ENCODE peak calls at places on chromosome 17, in seven cellular contexts. O is stimulated activated naive CD4-positive, alpha-beta T cell; N is EL; T is Ammon's horn; M is LoVo; D is activated CD4-positive, CD25-positive, alpha-beta regulatory T cell; P is NCI-H1092. Y is an unnamed sample.

GRCh38 chr17:2847601-2848255 is 51.5 kb downstream of the RAP1GAP2 start:
- DNase-seq in O (no peak), N (no peak), T (no peak), M (no peak), D (no peak), P (no peak), Y (no peak)

GRCh38 chr17:45700171-45701090 is 83.7 kb upstream of the CRHR1 start:
- DNase-seq in O (no peak), N (no peak), T (no peak), M (no peak), D (no peak), P (no peak), Y (no peak)

GRCh38 chr17:48307222-48307621 is 122.8 kb downstream of the SKAP1 start:
- DNase-seq in O (no peak), N (no peak), T (no peak), M (no peak), D (no peak), P (no peak), Y (no peak)

GRCh38 chr17:17950806-17951205 is 21.4 kb downstream of the TOM1L2 start:
- DNase-seq in O (no peak), N (no peak), T (no peak), M (no peak), D (no peak), P (no peak), Y (no peak)

GRCh38 chr17:80104321-80104955 is 3.1 kb downstream of the GAA start:
- DNase-seq in O (no peak), N (no peak), T (no peak), M (no peak), D (no peak), P (peak; percentile 70), Y (no peak)

GRCh38 chr17:3535253-3535995 is 22.2 kb downstream of the TRPV3 start:
- DNase-seq in O (peak; percentile 39), N (peak; percentile 83), T (peak; percentile 90), M (no peak), D (peak; percentile 27), P (peak; percentile 3), Y (peak; percentile 80)

GRCh38 chr17:11954961-11955360 is 42.3 kb downstream of the ZNF18 start:
- DNase-seq in O (no peak), N (no peak), T (no peak), M (no peak), D (no peak), P (no peak), Y (no peak)

GRCh38 chr17:73424571-73424970 is 112.8 kb upstream of the CDC42EP4 start:
- DNase-seq in O (no peak), N (no peak), T (no peak), M (no peak), D (no peak), P (no peak), Y (no peak)

GRCh38 chr17:30897311-30897710 is 8.7 kb downstream of the TEFM start:
- DNase-seq in O (no peak), N (no peak), T (no peak), M (no peak), D (no peak), P (no peak), Y (no peak)

GRCh38 chr17:43033947-43034622 is 9.1 kb downstream of the RND2 start:
- DNase-seq in O (no peak), N (no peak), T (peak; percentile 54), M (no peak), D (no peak), P (no peak), Y (no peak)

GRCh38 chr17:38864636-38865398 is 5.0 kb upstream of the LASP1 start:
- DNase-seq in O (no peak), N (peak; percentile 75), T (no peak), M (no peak), D (no peak), P (no peak), Y (no peak)

GRCh38 chr17:17741346-17742023 is 60.2 kb downstream of the RAI1 start:
- DNase-seq in O (no peak), N (no peak), T (peak; percentile 92), M (no peak), D (no peak), P (no peak), Y (peak; percentile 47)

GRCh38 chr17:78130439-78131101 is at the start of gene TMC8:
- DNase-seq in O (peak; percentile 88), N (no peak), T (peak; percentile 71), M (no peak), D (peak; percentile 71), P (no peak), Y (no peak)

GRCh38 chr17:681738-682137 is 32.9 kb downstream of the VPS53 start:
- DNase-seq in O (no peak), N (peak; percentile 87), T (no peak), M (no peak), D (no peak), P (no peak), Y (peak; percentile 89)

GRCh38 chr17:77366558-77367245 is 225.9 kb downstream of the SEC14L1 start:
- DNase-seq in O (no peak), N (peak; percentile 50), T (no peak), M (no peak), D (no peak), P (peak; percentile 53), Y (peak; percentile 64)

GRCh38 chr17:13273744-13274295 is 256.0 kb upstream of the ELAC2 start:
- DNase-seq in O (no peak), N (peak; percentile 75), T (no peak), M (no peak), D (no peak), P (no peak), Y (peak; percentile 19)

GRCh38 chr17:18186271-18186982 is 2.8 kb downstream of the ALKBH5 start:
- DNase-seq in O (no peak), N (peak; percentile 39), T (peak; percentile 64), M (no peak), D (no peak), P (no peak), Y (peak; percentile 66)

GRCh38 chr17:55683554-55684315 is 38.9 kb downstream of the TMEM100 start:
- DNase-seq in O (no peak), N (no peak), T (no peak), M (no peak), D (no peak), P (no peak), Y (no peak)

GRCh38 chr17:61551255-61551742 is 39.7 kb downstream of the NACA2 start:
- DNase-seq in O (peak; percentile 1), N (peak; percentile 60), T (peak; percentile 20), M (peak; percentile 69), D (no peak), P (no peak), Y (peak; percentile 47)

GRCh38 chr17:27914382-27914781 is 21.2 kb upstream of the LYRM9 start:
- DNase-seq in O (no peak), N (no peak), T (no peak), M (no peak), D (no peak), P (no peak), Y (no peak)

GRCh38 chr17:34899892-34900291 is 61.4 kb downstream of the CCT6B start:
- DNase-seq in O (no peak), N (no peak), T (no peak), M (no peak), D (no peak), P (no peak), Y (no peak)

GRCh38 chr17:1147664-1148063 is 32.1 kb downstream of the ABR start:
- DNase-seq in O (no peak), N (peak; percentile 31), T (peak; percentile 62), M (peak; percentile 3), D (no peak), P (peak; percentile 59), Y (peak; percentile 20)

GRCh38 chr17:80992948-80993624 is 1.4 kb downstream of the CHMP6 start:
- DNase-seq in O (no peak), N (no peak), T (no peak), M (no peak), D (no peak), P (no peak), Y (no peak)

GRCh38 chr17:66211047-66211810 is 18.0 kb downstream of the APOH start:
- DNase-seq in O (no peak), N (no peak), T (no peak), M (no peak), D (no peak), P (no peak), Y (no peak)

GRCh38 chr17:79907855-79908254 is 68.6 kb upstream of the CBX4 start:
- DNase-seq in O (no peak), N (peak; percentile 40), T (no peak), M (peak; percentile 49), D (no peak), P (no peak), Y (peak; percentile 23)

GRCh38 chr17:1617620-1618174 is 10.9 kb downstream of the SLC43A2 start:
- DNase-seq in O (no peak), N (peak; percentile 78), T (no peak), M (peak; percentile 81), D (no peak), P (no peak), Y (peak; percentile 74)

GRCh38 chr17:7579001-7579838 is at the start of gene CD68:
- DNase-seq in O (peak; percentile 62), N (peak; percentile 96), T (peak; percentile 70), M (peak; percentile 92), D (no peak), P (no peak), Y (peak; percentile 90)

GRCh38 chr17:42502091-42502490 is 34.0 kb upstream of the NAGLU start:
- DNase-seq in O (no peak), N (no peak), T (no peak), M (no peak), D (no peak), P (no peak), Y (no peak)

GRCh38 chr17:74125160-74125559 is 78.3 kb upstream of the RPL38 start:
- DNase-seq in O (no peak), N (no peak), T (no peak), M (no peak), D (no peak), P (no peak), Y (no peak)

GRCh38 chr17:7279453-7279852 is 2.1 kb upstream of the SLC2A4 start:
- DNase-seq in O (no peak), N (no peak), T (no peak), M (no peak), D (no peak), P (no peak), Y (no peak)

GRCh38 chr17:83186751-83187421 is 107.5 kb downstream of the METRNL start:
- DNase-seq in O (no peak), N (no peak), T (no peak), M (no peak), D (no peak), P (no peak), Y (no peak)

GRCh38 chr17:72697602-72698146 is 394.8 kb downstream of the SLC39A11 start:
- DNase-seq in O (no peak), N (no peak), T (peak; percentile 80), M (no peak), D (no peak), P (no peak), Y (no peak)

GRCh38 chr17:6752068-6752909 is 3.6 kb upstream of the XAF1 start:
- DNase-seq in O (no peak), N (peak; percentile 100), T (peak; percentile 33), M (peak; percentile 55), D (no peak), P (no peak), Y (peak; percentile 100)